ENCODE peak calls at places on chromosomes 3 and 15, in four cellular contexts. One of them, this sample, is unnamed. For H3K4me1 and H3K27me3, the result is how much of the 10 kb centered on the place peaks cover.

GRCh38 chr3:69354948-69355347 is 30.9 kb downstream of the FRMD4B start:
- DNase-seq in adrenal gland: no peak
- DNase-seq in aorta: no peak
- DNase-seq in CD8-positive, alpha-beta T cell: no peak
- DNase-seq in this sample: no peak

GRCh38 chr3:192449036-192449435 is 278.3 kb downstream of the FGF12 start:
- DNase-seq in adrenal gland: no peak
- DNase-seq in aorta: no peak
- DNase-seq in CD8-positive, alpha-beta T cell: no peak
- DNase-seq in this sample: no peak

GRCh38 chr3:28745436-28745835 is 396.8 kb upstream of the AZI2 start:
- DNase-seq in adrenal gland: no peak
- DNase-seq in aorta: no peak
- DNase-seq in CD8-positive, alpha-beta T cell: no peak
- DNase-seq in this sample: no peak

GRCh38 chr3:160686955-160687535 is 10.1 kb downstream of the ARL14 start:
- DNase-seq in adrenal gland: no peak
- DNase-seq in aorta: no peak
- DNase-seq in CD8-positive, alpha-beta T cell: no peak
- DNase-seq in this sample: no peak

GRCh38 chr3:126152458-126152857 is 27.9 kb downstream of the ALDH1L1 start:
- DNase-seq in adrenal gland: no peak
- DNase-seq in aorta: no peak
- DNase-seq in CD8-positive, alpha-beta T cell: no peak
- DNase-seq in this sample: no peak

GRCh38 chr3:113040231-113040630 is 49.4 kb downstream of the GTPBP8 start:
- DNase-seq in adrenal gland: no peak
- DNase-seq in aorta: no peak
- DNase-seq in CD8-positive, alpha-beta T cell: no peak
- DNase-seq in this sample: no peak

GRCh38 chr3:30623375-30623774 is 17.0 kb downstream of the TGFBR2 start:
- DNase-seq in adrenal gland: no peak
- DNase-seq in aorta: no peak
- DNase-seq in CD8-positive, alpha-beta T cell: no peak
- DNase-seq in this sample: no peak

GRCh38 chr3:50204052-50204803 is 843 bp upstream of the SLC38A3 start:
- DNase-seq in adrenal gland: no peak
- DNase-seq in aorta: no peak
- DNase-seq in CD8-positive, alpha-beta T cell: no peak
- DNase-seq in this sample: no peak

GRCh38 chr3:13452490-13453335 is 27.4 kb upstream of the HDAC11 start:
- DNase-seq in adrenal gland: peak
- DNase-seq in aorta: peak
- DNase-seq in CD8-positive, alpha-beta T cell: no peak
- DNase-seq in this sample: no peak

GRCh38 chr15:48358229-48358641 is 27.0 kb downstream of the DUT start:
- DNase-seq in adrenal gland: no peak
- DNase-seq in aorta: no peak
- DNase-seq in CD8-positive, alpha-beta T cell: no peak
- DNase-seq in this sample: no peak

GRCh38 chr15:87263844-87264243 is 992.7 kb downstream of the NTRK3 start:
- DNase-seq in adrenal gland: no peak
- DNase-seq in aorta: no peak
- DNase-seq in CD8-positive, alpha-beta T cell: no peak
- DNase-seq in this sample: no peak

GRCh38 chr15:101266787-101267186 is 10.5 kb downstream of the SELENOS start:
- DNase-seq in adrenal gland: no peak
- DNase-seq in aorta: no peak
- DNase-seq in CD8-positive, alpha-beta T cell: no peak
- DNase-seq in this sample: no peak

GRCh38 chr3:16849240-16849639 is 35.5 kb upstream of the PLCL2 start:
- DNase-seq in adrenal gland: peak
- DNase-seq in aorta: peak
- DNase-seq in CD8-positive, alpha-beta T cell: peak
- DNase-seq in this sample: peak

GRCh38 chr3:184582583-184582982 is 21.0 kb downstream of the EPHB3 start:
- DNase-seq in adrenal gland: peak
- DNase-seq in aorta: peak
- DNase-seq in CD8-positive, alpha-beta T cell: no peak
- DNase-seq in this sample: no peak

GRCh38 chr15:98698792-98699191 is 50.5 kb downstream of the IGF1R start:
- DNase-seq in adrenal gland: no peak
- DNase-seq in aorta: no peak
- DNase-seq in CD8-positive, alpha-beta T cell: no peak
- DNase-seq in this sample: no peak

GRCh38 chr15:98692213-98692612 is 43.9 kb downstream of the IGF1R start:
- DNase-seq in adrenal gland: no peak
- DNase-seq in aorta: no peak
- DNase-seq in CD8-positive, alpha-beta T cell: no peak
- DNase-seq in this sample: no peak

GRCh38 chr15:98690272-98690671 is 41.9 kb downstream of the IGF1R start:
- DNase-seq in adrenal gland: no peak
- DNase-seq in aorta: no peak
- DNase-seq in CD8-positive, alpha-beta T cell: no peak
- DNase-seq in this sample: no peak

GRCh38 chr15:98689431-98689861 is 41.1 kb downstream of the IGF1R start:
- DNase-seq in adrenal gland: peak
- DNase-seq in aorta: no peak
- DNase-seq in CD8-positive, alpha-beta T cell: no peak
- DNase-seq in this sample: no peak

GRCh38 chr15:98694153-98694552 is 45.8 kb downstream of the IGF1R start:
- DNase-seq in adrenal gland: no peak
- DNase-seq in aorta: no peak
- DNase-seq in CD8-positive, alpha-beta T cell: no peak
- DNase-seq in this sample: no peak
- H3K4me1 ChIP-seq in adrenal gland: under half
- H3K4me1 ChIP-seq in aorta: under half
- H3K4me1 ChIP-seq in CD8-positive, alpha-beta T cell: under half
- H3K4me1 ChIP-seq in this sample: under half

GRCh38 chr3:193954752-193955151 is 181.2 kb upstream of the HES1 start:
- DNase-seq in adrenal gland: no peak
- DNase-seq in aorta: no peak
- DNase-seq in CD8-positive, alpha-beta T cell: no peak
- DNase-seq in this sample: no peak

GRCh38 chr3:193955719-193956118 is 180.2 kb upstream of the HES1 start:
- DNase-seq in adrenal gland: no peak
- DNase-seq in aorta: no peak
- DNase-seq in CD8-positive, alpha-beta T cell: no peak
- DNase-seq in this sample: no peak

GRCh38 chr3:193948459-193948858 is 187.5 kb upstream of the HES1 start:
- DNase-seq in adrenal gland: no peak
- DNase-seq in aorta: no peak
- DNase-seq in CD8-positive, alpha-beta T cell: no peak
- DNase-seq in this sample: no peak

GRCh38 chr3:193947636-193948035 is 188.3 kb upstream of the HES1 start:
- DNase-seq in adrenal gland: no peak
- DNase-seq in aorta: no peak
- DNase-seq in CD8-positive, alpha-beta T cell: no peak
- DNase-seq in this sample: no peak

DNA sequence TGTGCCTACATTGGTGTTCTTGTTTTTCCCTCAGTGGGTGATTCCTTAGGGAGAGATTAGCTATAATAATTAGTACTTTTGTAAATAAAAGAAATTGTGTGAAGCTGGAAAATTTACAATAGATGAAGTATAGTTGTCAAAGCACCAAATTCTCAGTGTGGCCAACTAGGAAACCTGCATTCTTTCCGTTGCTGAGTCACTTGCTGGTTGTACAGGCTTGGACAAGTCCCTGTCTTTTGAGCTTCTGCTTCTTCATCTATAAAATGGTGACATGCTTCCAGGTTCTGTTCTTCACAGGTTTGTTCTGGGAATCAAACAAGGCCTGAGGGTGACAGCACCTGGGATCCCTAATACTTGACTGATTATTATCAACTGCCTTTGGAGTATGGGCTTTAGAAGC is 184.1 kb upstream of the HES1 start:
- DNase-seq in adrenal gland: no peak
- DNase-seq in aorta: no peak
- DNase-seq in CD8-positive, alpha-beta T cell: no peak
- DNase-seq in this sample: no peak
- H3K27me3 ChIP-seq in adrenal gland: under half
- H3K27me3 ChIP-seq in aorta: under half
- H3K27me3 ChIP-seq in CD8-positive, alpha-beta T cell: under half
- H3K27me3 ChIP-seq in this sample: under half

DNA sequence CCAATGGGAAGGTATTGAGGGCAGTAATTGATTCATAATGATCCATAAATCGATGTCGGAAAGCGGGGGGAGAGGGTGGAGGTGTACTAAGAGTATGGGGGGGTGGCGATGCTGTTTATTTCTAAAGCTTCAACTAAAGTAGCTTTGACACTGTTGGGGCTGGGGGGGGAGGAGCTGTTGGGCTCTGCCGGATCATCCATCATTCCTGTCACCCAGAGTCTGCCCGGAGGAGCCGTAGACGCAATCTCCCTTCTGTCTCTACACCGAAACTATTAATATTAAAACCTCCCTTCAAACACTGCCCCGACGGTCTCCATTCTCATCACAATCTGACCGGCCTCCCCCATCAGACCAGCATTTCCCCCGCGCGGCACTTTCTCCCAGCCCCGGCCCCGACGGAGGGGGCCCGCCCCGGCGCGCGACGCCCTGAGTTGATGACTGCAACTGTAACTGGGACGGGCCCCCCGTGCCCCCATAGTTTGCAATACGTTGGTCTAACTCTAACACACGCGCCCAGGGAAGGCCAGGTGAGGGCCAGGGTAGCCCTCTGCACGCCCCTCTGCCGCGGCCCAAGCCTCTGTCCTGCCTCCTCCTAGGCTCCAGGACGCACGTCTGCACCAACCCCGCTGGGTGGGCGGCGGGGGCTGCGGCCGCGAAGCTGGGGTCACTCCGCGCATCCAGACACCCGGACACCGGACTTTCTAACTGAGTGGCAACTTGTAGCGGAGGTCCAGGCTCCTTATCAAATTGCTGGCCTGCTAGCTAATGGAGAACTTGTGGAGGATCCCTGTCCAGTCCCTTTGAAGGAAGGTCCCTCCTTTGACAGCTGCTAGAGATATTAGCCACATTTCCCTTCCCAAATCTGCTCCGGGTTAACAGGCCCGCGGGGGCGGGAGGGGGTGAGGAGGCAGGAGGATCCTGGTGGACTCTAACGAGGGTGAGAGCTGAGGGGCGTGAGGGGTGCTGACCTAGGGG is 212.0 kb downstream of the MEIS2 start:
- DNase-seq in adrenal gland: peak
- DNase-seq in aorta: peak
- DNase-seq in CD8-positive, alpha-beta T cell: no peak
- DNase-seq in this sample: no peak
- H3K4me3 ChIP-seq in adrenal gland: no peak
- H3K4me3 ChIP-seq in aorta: no peak
- H3K4me3 ChIP-seq in CD8-positive, alpha-beta T cell: no peak
- H3K4me3 ChIP-seq in this sample: no peak

DNA sequence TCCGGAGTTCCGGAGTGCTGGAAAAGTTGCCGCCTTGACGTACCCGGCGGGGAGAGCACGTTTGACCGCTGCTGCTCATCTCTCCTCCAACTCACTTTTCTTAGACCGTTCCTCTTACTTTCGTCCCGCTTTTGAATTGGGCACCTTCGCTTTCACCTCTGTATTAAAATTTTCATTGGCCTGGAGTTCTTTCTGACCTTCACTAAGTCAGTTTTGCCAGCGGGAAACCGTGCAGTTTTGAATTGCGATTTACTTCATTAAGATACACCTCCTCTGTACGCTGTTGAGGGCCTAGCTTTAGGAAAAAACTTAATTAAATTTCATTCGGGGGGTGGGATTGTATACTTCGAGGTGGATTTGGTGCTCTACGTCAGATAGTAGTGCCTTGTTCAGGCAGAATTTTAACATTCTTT is 1.3 kb downstream of the GMPS start:
- DNase-seq in adrenal gland: no peak
- DNase-seq in aorta: no peak
- DNase-seq in CD8-positive, alpha-beta T cell: no peak
- DNase-seq in this sample: no peak
- H3K4me1 ChIP-seq in adrenal gland: under half
- H3K4me1 ChIP-seq in aorta: under half
- H3K4me1 ChIP-seq in CD8-positive, alpha-beta T cell: under half
- H3K4me1 ChIP-seq in this sample: under half

DNA sequence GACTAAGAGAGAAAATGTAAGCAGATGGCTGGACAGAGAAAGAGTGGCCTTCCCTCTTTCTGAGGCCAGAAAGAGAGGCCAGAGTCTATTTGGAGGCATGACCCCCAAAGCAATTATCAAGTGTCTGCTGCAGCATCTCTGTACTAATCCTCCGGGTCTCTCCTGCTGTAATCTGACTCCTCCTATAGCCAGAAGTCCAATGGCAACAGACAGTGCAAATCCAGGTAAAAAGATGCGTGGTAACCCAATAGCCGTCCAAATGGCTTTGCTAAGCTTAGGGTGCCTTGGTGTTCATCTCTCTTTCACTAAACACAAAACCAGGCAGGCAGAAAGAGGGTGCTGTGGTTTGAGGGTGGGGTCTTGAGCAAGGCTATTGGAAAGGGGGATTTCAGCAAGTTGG is 91.6 kb downstream of the ADCY5 start:
- DNase-seq in adrenal gland: no peak
- DNase-seq in aorta: no peak
- DNase-seq in CD8-positive, alpha-beta T cell: no peak
- DNase-seq in this sample: no peak
- H3K27me3 ChIP-seq in adrenal gland: under half
- H3K27me3 ChIP-seq in aorta: under half
- H3K27me3 ChIP-seq in CD8-positive, alpha-beta T cell: under half
- H3K27me3 ChIP-seq in this sample: under half

DNA sequence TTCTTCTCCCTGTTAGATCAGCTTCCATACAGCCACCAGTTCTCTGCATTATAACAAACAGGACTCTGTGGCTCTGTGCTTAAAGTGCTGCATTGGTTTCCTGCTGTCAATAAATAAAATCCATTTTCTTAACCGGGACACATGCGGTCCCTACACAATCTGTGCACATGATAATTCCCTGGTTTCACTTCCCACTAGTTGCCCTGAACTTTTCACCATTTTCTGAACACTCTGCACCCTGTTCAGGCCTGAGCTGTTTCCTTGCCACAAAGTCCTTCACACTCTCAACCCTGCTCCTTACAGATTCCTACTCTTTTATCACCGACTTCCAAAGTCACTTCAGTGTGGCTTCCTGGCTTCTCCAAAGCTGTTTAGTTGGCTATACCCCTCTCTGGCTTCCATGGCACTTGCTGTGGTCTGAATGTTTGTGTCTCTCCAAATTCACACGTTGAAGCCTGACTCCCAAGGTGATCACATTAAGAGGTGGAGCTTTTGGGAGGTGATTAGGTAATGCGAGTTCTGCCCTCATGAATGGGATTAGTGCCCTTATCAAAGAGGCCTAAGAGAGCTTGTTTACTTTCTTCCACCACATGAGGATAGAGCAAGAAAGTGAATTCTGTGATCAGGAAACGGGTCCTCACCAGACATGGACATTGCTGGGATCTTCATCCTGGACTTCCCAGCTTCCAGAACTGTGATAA is 233.4 kb downstream of the CHST2 start:
- DNase-seq in adrenal gland: no peak
- DNase-seq in aorta: no peak
- DNase-seq in CD8-positive, alpha-beta T cell: no peak
- DNase-seq in this sample: no peak
- H3K4me3 ChIP-seq in adrenal gland: no peak
- H3K4me3 ChIP-seq in aorta: no peak
- H3K4me3 ChIP-seq in CD8-positive, alpha-beta T cell: no peak
- H3K4me3 ChIP-seq in this sample: no peak

GRCh38 chr3:128279594-128279880 is 126.3 kb downstream of the EEFSEC start:
- DNase-seq in adrenal gland: no peak
- DNase-seq in aorta: no peak
- DNase-seq in CD8-positive, alpha-beta T cell: no peak
- DNase-seq in this sample: no peak
- H3K4me1 ChIP-seq in adrenal gland: under half
- H3K4me1 ChIP-seq in aorta: under half
- H3K4me1 ChIP-seq in CD8-positive, alpha-beta T cell: under half
- H3K4me1 ChIP-seq in this sample: under half